ENCODE peak calls at places on chromosomes 5 and 9, in five cellular contexts. Q is activated T-cell treated with anti-CD3 and anti-CD28 coated beads, Interleukin-2, amount 50 U/mL, for 72 hours; R is T-helper 2 cell; O is skeletal muscle cell; A is hypothalamus. C is an unnamed sample.

GRCh38 chr9:13804532-13804931 is 509.4 kb downstream of the NFIB start:
- DNase-seq in Q (no peak), R (no peak), O (no peak), A (no peak), C (no peak)

GRCh38 chr5:159906957-159907356 is 9.3 kb upstream of the ADRA1B start:
- DNase-seq in Q (no peak), R (no peak), O (no peak), A (no peak), C (no peak)

GRCh38 chr9:38000332-38000731 is 68.7 kb downstream of the SHB start:
- DNase-seq in Q (no peak), R (no peak), O (no peak), A (no peak), C (no peak)

GRCh38 chr5:132506094-132506692 is 15.6 kb upstream of the IRF1 start:
- DNase-seq in Q (peak), R (no peak), O (peak), A (no peak), C (peak)

GRCh38 chr5:78985407-78986223 is 505 bp upstream of the ARSB start:
- DNase-seq in Q (peak), R (peak), O (no peak), A (no peak), C (peak)

GRCh38 chr9:103713631-103714030 is 380.5 kb upstream of the SMC2 start:
- DNase-seq in Q (no peak), R (no peak), O (peak), A (no peak), C (no peak)

GRCh38 chr5:76983468-76983867 is 30.6 kb downstream of the CRHBP start:
- DNase-seq in Q (no peak), R (no peak), O (no peak), A (no peak), C (no peak)

GRCh38 chr5:124007675-124008398 is 495.9 kb downstream of the CSNK1G3 start:
- DNase-seq in Q (no peak), R (no peak), O (no peak), A (no peak), C (no peak)

GRCh38 chr9:89218040-89218928 is 39.7 kb upstream of the SHC3 start:
- DNase-seq in Q (no peak), R (no peak), O (no peak), A (peak), C (no peak)

GRCh38 chr5:74143151-74143550 is 497.4 kb downstream of the ENC1 start:
- DNase-seq in Q (no peak), R (no peak), O (no peak), A (no peak), C (no peak)

GRCh38 chr5:141889282-141889871 is 11.2 kb upstream of the PCDH1 start:
- DNase-seq in Q (no peak), R (no peak), O (no peak), A (no peak), C (no peak)

GRCh38 chr5:32278403-32278802 is 34.3 kb downstream of the MTMR12 start:
- DNase-seq in Q (peak), R (no peak), O (peak), A (no peak), C (peak)

GRCh38 chr5:181060924-181061323 is 20.9 kb downstream of the BTNL9 start:
- DNase-seq in Q (no peak), R (no peak), O (no peak), A (no peak), C (no peak)

GRCh38 chr9:130100681-130101080 is 47.0 kb downstream of the GPR107 start:
- DNase-seq in Q (no peak), R (no peak), O (no peak), A (no peak), C (no peak)

GRCh38 chr5:45402804-45403455 is 293.2 kb downstream of the HCN1 start:
- DNase-seq in Q (no peak), R (no peak), O (no peak), A (no peak), C (no peak)

GRCh38 chr5:9653811-9654210 is 23.7 kb upstream of the TAS2R1 start:
- DNase-seq in Q (no peak), R (no peak), O (peak), A (no peak), C (peak)

GRCh38 chr9:76512826-76513225 is 53.8 kb downstream of the GCNT1 start:
- DNase-seq in Q (no peak), R (no peak), O (no peak), A (no peak), C (no peak)

GRCh38 chr9:134693011-134693410 is 51.4 kb downstream of the COL5A1 start:
- DNase-seq in Q (no peak), R (no peak), O (no peak), A (no peak), C (no peak)

GRCh38 chr5:130871346-130872086 is 293.5 kb downstream of the HINT1 start:
- DNase-seq in Q (peak), R (peak), O (peak), A (no peak), C (peak)

GRCh38 chr5:170631471-170632195 is 127.8 kb downstream of the KCNIP1 start:
- DNase-seq in Q (no peak), R (no peak), O (no peak), A (no peak), C (no peak)

GRCh38 chr5:168836603-168837245 is 257.6 kb upstream of the PANK3 start:
- DNase-seq in Q (peak), R (no peak), O (no peak), A (no peak), C (no peak)

GRCh38 chr9:19431361-19432171 is 22.8 kb downstream of the ACER2 start:
- DNase-seq in Q (no peak), R (no peak), O (no peak), A (no peak), C (peak)